ENCODE peak calls at places on chromosome 21, in six cellular contexts. J, G, R, Z, I and F are unnamed samples.

GRCh38 chr21:21163904-21164303 is 165.7 kb downstream of the NCAM2 start:
- DNase-seq in J (peak; percentile 82), G (peak; percentile 26), R (peak; percentile 46), Z (peak; percentile 71), I (peak; percentile 38), F (peak; percentile 86)

GRCh38 chr21:34800797-34801518 is 132.2 kb downstream of the CLIC6 start:
- DNase-seq in J (peak; percentile 46), G (no peak), R (no peak), Z (peak; percentile 57), I (no peak), F (peak; percentile 51)

GRCh38 chr21:33434770-33435360 is 31.7 kb downstream of the IFNGR2 start:
- DNase-seq in J (peak; percentile 96), G (no peak), R (peak; percentile 96), Z (peak; percentile 92), I (no peak), F (peak; percentile 93)

GRCh38 chr21:35559881-35560280 is 500.4 kb downstream of the SETD4 start:
- DNase-seq in J (peak; percentile 61), G (no peak), R (peak; percentile 38), Z (peak; percentile 65), I (no peak), F (peak; percentile 43)

GRCh38 chr21:26077523-26077922 is 93.0 kb downstream of the APP start:
- DNase-seq in J (peak; percentile 71), G (no peak), R (no peak), Z (no peak), I (no peak), F (no peak)

GRCh38 chr21:36478207-36478701 is 1.7 kb downstream of the CLDN14 start:
- DNase-seq in J (peak; percentile 88), G (no peak), R (peak; percentile 94), Z (peak; percentile 97), I (no peak), F (peak; percentile 73)

GRCh38 chr21:18026359-18026758 is 207.2 kb upstream of the C21orf91 start:
- DNase-seq in J (no peak), G (no peak), R (no peak), Z (no peak), I (no peak), F (no peak)

GRCh38 chr21:34885636-34886553 is 163.2 kb downstream of the RUNX1 start:
- DNase-seq in J (no peak), G (no peak), R (peak; percentile 70), Z (no peak), I (no peak), F (peak; percentile 45)

GRCh38 chr21:34782666-34783365 is 114.0 kb downstream of the CLIC6 start:
- DNase-seq in J (no peak), G (no peak), R (no peak), Z (no peak), I (no peak), F (no peak)

GRCh38 chr21:14864211-14865021 is 200.4 kb downstream of the NRIP1 start:
- DNase-seq in J (peak; percentile 86), G (peak; percentile 68), R (peak; percentile 67), Z (peak; percentile 80), I (peak; percentile 57), F (peak; percentile 76)

GRCh38 chr21:37350472-37350871 is 16.1 kb upstream of the DYRK1A start:
- DNase-seq in J (no peak), G (no peak), R (no peak), Z (peak; percentile 3), I (no peak), F (no peak)

GRCh38 chr21:32828908-32829307 is 57.4 kb upstream of the PAXBP1 start:
- DNase-seq in J (no peak), G (no peak), R (no peak), Z (no peak), I (no peak), F (no peak)

GRCh38 chr21:31873696-31874599 is 1.1 kb downstream of the HUNK start:
- DNase-seq in J (peak; percentile 33), G (peak; percentile 51), R (peak; percentile 76), Z (peak; percentile 25), I (peak; percentile 10), F (peak; percentile 70)

DNA sequence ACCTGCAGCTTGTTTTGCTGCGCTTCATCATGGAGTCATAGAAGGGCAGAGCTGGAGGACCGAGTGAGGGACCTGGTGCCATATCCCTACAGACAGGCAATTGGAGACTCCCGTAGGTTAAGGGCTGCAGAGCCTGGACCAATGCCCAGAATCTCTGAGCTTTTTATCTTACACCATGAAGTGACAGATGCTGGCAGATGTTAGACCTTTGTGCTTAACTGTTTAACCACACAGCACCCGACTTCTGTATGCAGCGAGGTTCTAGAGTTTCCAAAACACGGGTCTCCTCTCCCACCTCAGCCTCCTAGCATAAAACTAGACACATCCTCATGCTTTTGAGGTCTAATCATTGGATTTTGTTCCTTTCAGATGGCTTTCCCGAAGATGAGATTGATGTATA is 47.5 kb downstream of the B3GALT5 start:
- DNase-seq in J (peak; percentile 64), G (no peak), R (no peak), Z (peak; percentile 78), I (no peak), F (peak; percentile 65)
- H3K4me3 ChIP-seq in J (no peak overlapping the region), G (no peak overlapping the region), R (peak overlapping the region; percentile 53), Z (peak overlapping the region; percentile 30), I (no peak overlapping the region), F (peak overlapping the region; percentile 49)

GRCh38 chr21:40049959-40050290 is 182.7 kb downstream of the PCP4 start:
- DNase-seq in J (no peak), G (no peak), R (peak; percentile 39), Z (no peak), I (no peak), F (no peak)

GRCh38 chr21:40051801-40052200 is 184.6 kb downstream of the PCP4 start:
- DNase-seq in J (no peak), G (no peak), R (no peak), Z (no peak), I (no peak), F (no peak)

GRCh38 chr21:40053007-40053406 is 185.8 kb downstream of the PCP4 start:
- DNase-seq in J (no peak), G (no peak), R (no peak), Z (peak; percentile 28), I (peak; percentile 74), F (no peak)

GRCh38 chr21:40054403-40054802 is 187.2 kb downstream of the PCP4 start:
- DNase-seq in J (no peak), G (peak; percentile 87), R (no peak), Z (peak; percentile 36), I (peak; percentile 94), F (no peak)

DNA sequence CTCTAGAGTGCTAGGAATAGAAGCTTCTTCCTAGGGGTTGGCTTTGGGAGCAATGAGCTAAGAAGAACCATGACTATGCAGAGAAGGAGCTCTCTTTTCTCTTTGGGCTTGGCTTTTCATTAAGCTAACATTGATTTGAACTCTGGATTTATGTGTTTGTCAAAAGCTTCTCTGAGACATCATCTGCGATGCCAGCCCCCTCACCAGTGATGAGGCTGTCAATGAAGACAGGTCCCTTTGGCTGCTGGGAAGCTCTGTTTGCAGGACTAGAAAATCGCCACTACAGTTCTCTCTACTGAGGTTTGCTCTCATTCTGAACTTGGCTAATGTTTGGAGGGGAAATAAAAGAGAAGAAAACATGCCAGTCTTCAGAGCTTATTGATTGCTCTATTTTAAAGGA is 185.0 kb downstream of the PCP4 start:
- DNase-seq in J (no peak), G (no peak), R (peak; percentile 41), Z (no peak), I (no peak), F (no peak)
- H3K4me1 ChIP-seq in J (no peaks in the 10 kb centered on the region), G (peaks cover 25% of the 10 kb centered on the region), R (no peaks in the 10 kb centered on the region), Z (no peaks in the 10 kb centered on the region), I (peaks cover 8% of the 10 kb centered on the region), F (no peaks in the 10 kb centered on the region)

GRCh38 chr21:44354775-44355771 is 1.7 kb downstream of the TRPM2 start:
- DNase-seq in J (no peak), G (no peak), R (peak; percentile 81), Z (no peak), I (no peak), F (no peak)
- H3K27me3 ChIP-seq in J (peaks cover 33% of the 10 kb centered on the region), G (peaks cover 47% of the 10 kb centered on the region), R (peaks cover 11% of the 10 kb centered on the region), Z (no peaks in the 10 kb centered on the region), I (peaks cover 14% of the 10 kb centered on the region), F (peaks cover 48% of the 10 kb centered on the region)

DNA sequence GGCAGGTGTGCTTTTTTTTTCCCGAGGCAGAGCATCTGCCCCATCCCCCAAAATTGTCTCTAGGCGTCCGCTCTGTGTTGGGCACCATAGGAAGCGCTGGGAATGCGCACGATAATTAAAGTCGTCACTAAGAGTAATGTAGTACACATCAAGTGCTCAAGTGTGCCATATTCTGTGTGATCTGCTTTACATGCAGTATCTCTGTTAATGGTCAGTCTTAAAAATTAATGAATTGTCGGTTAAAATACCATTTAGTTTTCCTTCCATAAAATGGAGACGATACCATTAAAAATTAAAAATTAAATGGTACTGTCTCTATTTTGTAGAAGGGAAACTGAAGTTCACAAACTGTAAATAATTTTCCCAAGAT is 544 bp upstream of the CCT8 start:
- DNase-seq in J (no peak), G (no peak), R (no peak), Z (no peak), I (no peak), F (no peak)
- H3K4me3 ChIP-seq in J (peak overlapping the region; percentile 52), G (peak overlapping the region; percentile 91), R (peak overlapping the region; percentile 84), Z (peak overlapping the region; percentile 93), I (peak overlapping the region; percentile 91), F (peak overlapping the region; percentile 86)

DNA sequence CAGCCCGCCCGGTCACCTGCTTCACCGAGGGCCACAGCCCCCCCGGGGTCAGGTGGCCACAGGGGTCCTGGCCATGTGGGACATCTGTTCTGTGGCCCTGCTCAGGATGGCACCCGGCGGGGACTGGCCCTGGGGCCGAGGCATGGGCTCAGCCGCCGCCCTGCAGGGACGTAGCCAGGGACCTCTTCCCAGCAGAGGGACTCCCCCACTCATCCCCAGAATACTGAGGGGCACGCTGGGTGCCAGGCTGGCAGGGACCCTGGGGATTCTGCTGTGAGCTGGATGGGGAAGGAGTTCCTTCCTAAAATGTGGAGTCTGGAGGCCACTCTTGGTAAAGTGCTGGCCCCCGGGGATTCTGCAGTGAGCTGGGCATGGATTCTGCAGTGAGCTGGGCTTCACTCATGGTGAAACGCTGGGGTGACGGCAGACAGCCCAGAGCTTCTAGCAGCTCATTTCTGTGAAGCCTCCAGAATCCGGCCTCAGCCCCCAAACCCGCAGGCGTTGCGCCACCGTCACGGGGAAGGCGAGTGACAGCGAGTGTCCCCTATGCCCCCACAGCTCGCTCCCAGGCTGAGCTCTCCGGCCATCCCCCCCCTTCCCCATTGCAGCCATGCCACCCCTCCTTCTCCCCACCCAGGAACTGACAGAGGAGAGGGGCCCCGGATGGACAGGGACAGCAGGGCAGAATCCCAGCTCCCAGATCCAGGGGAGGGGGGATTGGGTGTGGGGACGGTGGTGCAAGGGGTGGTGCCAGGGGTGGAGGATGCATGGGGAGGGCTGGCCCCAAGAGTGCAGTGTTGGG is 1.4 kb downstream of the ITGB2 start:
- DNase-seq in J (no peak), G (no peak), R (no peak), Z (no peak), I (no peak), F (no peak)
- H3K4me1 ChIP-seq in J (no peaks in the 10 kb centered on the region), G (peaks cover 37% of the 10 kb centered on the region), R (peaks cover under 1% of the 10 kb centered on the region), Z (no peaks in the 10 kb centered on the region), I (no peaks in the 10 kb centered on the region), F (no peaks in the 10 kb centered on the region)

DNA sequence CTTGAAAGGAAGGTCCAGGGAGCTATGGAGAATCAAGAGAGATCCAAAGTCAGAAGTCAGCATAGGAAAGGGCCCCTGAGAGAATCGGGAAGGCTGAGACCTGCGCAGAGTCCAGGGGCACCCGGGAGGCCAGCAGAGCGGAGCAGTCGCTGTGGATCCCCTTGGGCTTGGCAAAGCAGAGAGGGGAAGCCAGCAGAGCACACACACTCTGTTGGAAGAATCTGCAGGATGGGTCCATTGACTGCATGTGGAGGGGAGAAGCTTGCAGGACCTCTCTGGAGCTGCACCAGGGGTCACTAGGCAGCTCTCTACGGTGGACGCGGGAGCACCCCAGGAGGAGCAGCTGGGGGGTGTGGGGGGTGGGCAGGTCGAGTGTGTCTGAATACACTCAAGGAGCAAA is 6.4 kb downstream of the RIPK4 start:
- DNase-seq in J (no peak), G (no peak), R (peak; percentile 61), Z (no peak), I (no peak), F (no peak)
- H3K27me3 ChIP-seq in J (peaks cover 58% of the 10 kb centered on the region), G (peaks cover 66% of the 10 kb centered on the region), R (peaks cover 22% of the 10 kb centered on the region), Z (peaks cover 26% of the 10 kb centered on the region), I (no peaks in the 10 kb centered on the region), F (peaks cover 59% of the 10 kb centered on the region)